ENCODE peak calls at places on chromosome 16, in nine cellular contexts. P is progenitor cell of endocrine pancreas; W is osteocyte; Q is tibial artery; R is activated CD8-positive, alpha-beta T cell treated with anti-CD3 and anti-CD28 coated beads for 36 hours; O is HFF-Myc; K is BJ; B is thoracic aorta; I is fibroblast of lung. E is an unnamed sample.

GRCh38 chr16:11636172-11636721 is 32.0 kb upstream of the SNN start:
- DNase-seq in O (no peak), P (peak), W (no peak), K (no peak), R (no peak), Q (no peak), B (no peak), I (no peak), E (no peak)

GRCh38 chr16:78487471-78487870 is 388.0 kb downstream of the WWOX start:
- DNase-seq in P (no peak), B (no peak), Q (no peak), O (no peak), K (no peak), I (no peak), W (no peak), R (no peak), E (no peak)

GRCh38 chr16:47507701-47508100 is 46.6 kb downstream of the PHKB start:
- DNase-seq in R (no peak), O (no peak), K (no peak), B (no peak), P (no peak), I (peak), W (no peak), Q (no peak), E (no peak)

GRCh38 chr16:85557976-85558589 is 55.0 kb upstream of the GSE1 start:
- DNase-seq in W (no peak), B (no peak), I (no peak), P (no peak), K (no peak), Q (no peak), R (no peak), O (no peak), E (no peak)

GRCh38 chr16:23365602-23366240 is 63.6 kb downstream of the SCNN1B start:
- DNase-seq in R (peak), I (no peak), W (no peak), Q (no peak), B (no peak), P (no peak), K (no peak), O (no peak), E (peak)

GRCh38 chr16:87328846-87329245 is 11.7 kb upstream of the C16orf95 start:
- DNase-seq in I (no peak), Q (no peak), K (no peak), W (no peak), R (no peak), O (no peak), B (no peak), P (no peak), E (peak)

GRCh38 chr16:75080205-75081029 is 36.2 kb downstream of the LDHD start:
- DNase-seq in I (peak), K (no peak), O (no peak), P (no peak), B (no peak), W (no peak), Q (no peak), R (no peak), E (no peak)

GRCh38 chr16:12354296-12354818 is 377.8 kb downstream of the SNX29 start:
- DNase-seq in I (no peak), B (no peak), Q (no peak), O (no peak), K (no peak), P (no peak), W (no peak), R (no peak), E (no peak)

GRCh38 chr16:77912617-77913016 is 109.7 kb upstream of the CLEC3A start:
- DNase-seq in O (no peak), I (no peak), B (no peak), Q (no peak), K (no peak), P (no peak), R (no peak), W (no peak), E (no peak)

GRCh38 chr16:85557083-85557975 is 55.8 kb upstream of the GSE1 start:
- DNase-seq in W (no peak), I (no peak), Q (no peak), K (no peak), O (no peak), P (no peak), B (no peak), R (peak), E (no peak)

GRCh38 chr16:17343028-17343427 is 127.7 kb downstream of the XYLT1 start:
- DNase-seq in B (no peak), R (peak), P (no peak), W (no peak), I (no peak), O (no peak), Q (no peak), K (no peak), E (no peak)

GRCh38 chr16:66588981-66589713 is 9.9 kb downstream of the CMTM2 start:
- DNase-seq in B (no peak), Q (peak), K (no peak), R (peak), O (no peak), P (no peak), I (peak), W (no peak), E (no peak)

GRCh38 chr16:87849419-87850008 is 19.8 kb downstream of the SLC7A5 start:
- DNase-seq in K (no peak), W (no peak), Q (no peak), I (no peak), R (no peak), P (no peak), O (no peak), B (no peak), E (no peak)

GRCh38 chr16:84369938-84370627 is 1.7 kb downstream of the ATP2C2 start:
- DNase-seq in W (no peak), K (no peak), O (no peak), R (no peak), B (no peak), P (no peak), Q (no peak), I (no peak), E (no peak)

GRCh38 chr16:30009085-30009862 is 1.6 kb downstream of the DOC2A start:
- DNase-seq in B (no peak), R (no peak), W (no peak), P (no peak), K (no peak), I (no peak), O (no peak), Q (no peak), E (no peak)

GRCh38 chr16:49490321-49490705 is 116.7 kb downstream of the C16orf78 start:
- DNase-seq in W (no peak), Q (peak), B (no peak), I (no peak), R (no peak), O (no peak), K (no peak), P (no peak), E (peak)

GRCh38 chr16:77143364-77143763 is 47.6 kb upstream of the MON1B start:
- DNase-seq in I (no peak), B (no peak), K (no peak), Q (no peak), P (no peak), R (no peak), O (no peak), W (no peak), E (no peak)

GRCh38 chr16:65600629-65601028 is 478.8 kb upstream of the CDH11 start:
- DNase-seq in P (no peak), W (no peak), Q (no peak), K (no peak), B (no peak), I (no peak), O (peak), R (no peak), E (no peak)

GRCh38 chr16:57893559-57894389 is 77.2 kb downstream of the CNGB1 start:
- DNase-seq in R (no peak), I (peak), K (peak), O (no peak), Q (no peak), W (no peak), P (no peak), B (no peak), E (no peak)

GRCh38 chr16:1723450-1724147 is 17.6 kb downstream of the MAPK8IP3 start:
- DNase-seq in P (no peak), K (no peak), O (no peak), Q (no peak), I (peak), W (no peak), B (no peak), R (peak), E (no peak)

GRCh38 chr16:67165121-67166034 is 833 bp downstream of the HSF4 start:
- DNase-seq in W (no peak), B (no peak), O (no peak), I (no peak), K (no peak), P (no peak), Q (no peak), R (peak), E (no peak)

GRCh38 chr16:67444259-67445125 is 13.6 kb downstream of the HSD11B2 start:
- DNase-seq in B (no peak), K (no peak), I (no peak), R (no peak), P (no peak), O (no peak), Q (no peak), W (no peak), E (no peak)

GRCh38 chr16:89104930-89105571 is 11.4 kb downstream of the ACSF3 start:
- DNase-seq in R (peak), Q (no peak), O (no peak), P (no peak), I (no peak), K (no peak), W (no peak), B (no peak), E (peak)

GRCh38 chr16:77574867-77575619 is 140.2 kb upstream of the ADAMTS18 start:
- DNase-seq in Q (no peak), O (no peak), P (no peak), B (no peak), K (no peak), R (no peak), W (no peak), I (no peak), E (no peak)

GRCh38 chr16:69309316-69309715 is 1.8 kb upstream of the VPS4A start:
- DNase-seq in K (no peak), O (no peak), I (no peak), W (no peak), Q (no peak), P (no peak), B (no peak), R (no peak), E (peak)

GRCh38 chr16:56643080-56643778 is 4.8 kb downstream of the MT1A start:
- DNase-seq in Q (peak), P (no peak), W (no peak), B (peak), I (peak), K (no peak), O (no peak), R (peak), E (peak)

GRCh38 chr16:74898667-74899066 is 86.3 kb downstream of the WDR59 start:
- DNase-seq in W (no peak), Q (no peak), K (no peak), P (no peak), R (no peak), B (no peak), O (no peak), I (no peak), E (no peak)

GRCh38 chr16:79651363-79651762 is 50.8 kb upstream of the MAF start:
- DNase-seq in I (peak), K (no peak), O (no peak), P (no peak), W (no peak), R (no peak), Q (peak), B (peak), E (no peak)

GRCh38 chr16:14491831-14492529 is 138.1 kb downstream of the PARN start:
- DNase-seq in Q (no peak), O (no peak), I (no peak), R (no peak), W (no peak), K (no peak), P (no peak), B (no peak), E (no peak)

GRCh38 chr16:80208750-80209149 is 332.0 kb upstream of the DYNLRB2 start:
- DNase-seq in Q (no peak), B (no peak), P (no peak), R (no peak), I (no peak), W (no peak), K (no peak), O (no peak), E (no peak)

GRCh38 chr16:27239906-27240655 is 28.5 kb downstream of the NSMCE1 start:
- DNase-seq in O (no peak), Q (no peak), B (no peak), R (no peak), P (no peak), I (no peak), K (no peak), W (no peak), E (no peak)

GRCh38 chr16:88405325-88406060 is 22.7 kb downstream of the ZNF469 start:
- DNase-seq in I (peak), R (no peak), O (peak), B (no peak), W (no peak), K (no peak), P (no peak), Q (peak), E (no peak)

GRCh38 chr16:80418772-80419355 is 121.9 kb upstream of the DYNLRB2 start:
- DNase-seq in B (no peak), Q (no peak), P (no peak), W (no peak), I (no peak), R (no peak), K (no peak), O (no peak), E (no peak)

GRCh38 chr16:3207086-3207953 is 19.3 kb downstream of the OR1F1 start:
- DNase-seq in R (no peak), W (no peak), P (no peak), I (no peak), O (no peak), Q (no peak), K (no peak), B (no peak), E (no peak)

GRCh38 chr16:77076839-77077238 is 114.2 kb upstream of the MON1B start:
- DNase-seq in R (no peak), B (no peak), I (no peak), O (no peak), P (no peak), K (no peak), W (no peak), Q (no peak), E (no peak)

GRCh38 chr16:69909043-69909442 is 42.1 kb upstream of the CLEC18A start:
- DNase-seq in B (no peak), W (no peak), R (no peak), I (no peak), K (no peak), Q (no peak), O (no peak), P (no peak), E (no peak)

GRCh38 chr16:10114411-10114810 is 67.8 kb downstream of the GRIN2A start:
- DNase-seq in Q (peak), O (no peak), I (no peak), B (no peak), W (no peak), P (no peak), R (no peak), K (no peak), E (no peak)

GRCh38 chr16:31009894-31010293 is 544 bp downstream of the STX1B start:
- DNase-seq in P (no peak), R (no peak), Q (no peak), O (no peak), B (no peak), W (no peak), I (no peak), K (no peak), E (no peak)
- TF ChIP-seq CTCF in P (no peak), R (no peak), Q (no peak), O (peak), B (no peak), W (no peak), I (no peak), K (peak), E (no peak)

GRCh38 chr16:4232541-4233386 is 9.1 kb downstream of the SRL start:
- DNase-seq in Q (no peak), P (no peak), B (no peak), W (no peak), I (no peak), O (no peak), K (no peak), R (no peak), E (no peak)

GRCh38 chr16:4233431-4233830 is 8.4 kb downstream of the SRL start:
- DNase-seq in O (no peak), B (no peak), R (no peak), W (no peak), P (no peak), Q (no peak), K (no peak), I (no peak), E (no peak)

GRCh38 chr16:4227040-4227332 is 14.9 kb downstream of the SRL start:
- DNase-seq in I (no peak), P (no peak), Q (no peak), R (no peak), W (no peak), O (no peak), K (no peak), B (no peak), E (no peak)

GRCh38 chr16:4231886-4232285 is 10.0 kb downstream of the SRL start:
- DNase-seq in I (no peak), W (no peak), B (no peak), Q (no peak), K (no peak), P (no peak), R (no peak), O (no peak), E (no peak)

DNA sequence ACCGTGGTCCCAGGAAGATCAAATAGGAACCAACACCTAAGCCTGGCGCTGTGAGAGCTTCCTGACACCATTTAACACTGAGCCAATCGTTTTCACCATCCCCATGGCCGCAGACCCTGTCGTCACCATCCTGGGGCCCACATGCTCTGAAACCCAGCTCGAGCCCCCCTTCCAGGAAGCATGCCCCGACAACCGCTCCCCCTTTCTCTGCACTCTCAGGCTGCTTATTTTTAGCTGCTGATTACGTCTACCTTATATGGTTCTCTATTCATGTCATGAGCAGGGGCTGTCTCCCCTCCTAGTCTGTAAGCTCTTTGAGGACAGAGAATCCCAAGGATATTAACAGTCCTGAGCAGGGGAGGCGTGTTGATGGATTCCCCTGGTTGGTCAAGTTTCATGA is 10.5 kb downstream of the SRL start:
- DNase-seq in K (no peak), P (no peak), R (no peak), W (no peak), O (no peak), I (no peak), B (no peak), Q (no peak), E (no peak)
- TF ChIP-seq CTCF in K (no peak), P (no peak), R (no peak), W (no peak), O (no peak), I (no peak), B (no peak), Q (no peak), E (no peak)

GRCh38 chr16:53486230-53486629 is 16.8 kb downstream of the AKTIP start:
- DNase-seq in Q (no peak), I (no peak), B (no peak), K (no peak), O (no peak), W (no peak), R (no peak), P (no peak), E (no peak)

GRCh38 chr16:53489754-53490153 is 13.3 kb downstream of the AKTIP start:
- DNase-seq in Q (no peak), P (no peak), W (no peak), R (no peak), B (no peak), I (no peak), O (no peak), K (no peak), E (no peak)

GRCh38 chr16:53482123-53482522 is 20.9 kb downstream of the AKTIP start:
- DNase-seq in B (no peak), Q (no peak), I (no peak), R (no peak), P (no peak), W (no peak), K (no peak), O (no peak), E (no peak)

GRCh38 chr16:53480394-53480793 is 22.6 kb downstream of the AKTIP start:
- DNase-seq in W (no peak), I (no peak), P (no peak), O (no peak), R (no peak), Q (no peak), K (no peak), B (no peak), E (no peak)

GRCh38 chr16:53484542-53484941 is 18.5 kb downstream of the AKTIP start:
- DNase-seq in W (no peak), Q (no peak), I (no peak), P (no peak), R (no peak), O (no peak), B (no peak), K (no peak), E (no peak)
- TF ChIP-seq CTCF in W (no peak), Q (no peak), I (no peak), P (no peak), R (no peak), O (no peak), B (no peak), K (no peak), E (no peak)

GRCh38 chr16:51638338-51639135 is 487.5 kb upstream of the SALL1 start:
- DNase-seq in O (no peak), B (no peak), Q (no peak), I (no peak), P (no peak), K (no peak), R (no peak), W (no peak), E (no peak)

GRCh38 chr16:51640196-51640595 is 489.1 kb upstream of the SALL1 start:
- DNase-seq in Q (no peak), P (no peak), R (no peak), O (no peak), I (no peak), B (no peak), W (no peak), K (no peak), E (no peak)

GRCh38 chr16:51641191-51641765 is 490.2 kb upstream of the SALL1 start:
- DNase-seq in W (no peak), Q (no peak), R (no peak), P (no peak), O (no peak), I (no peak), B (no peak), K (no peak), E (no peak)

GRCh38 chr16:51637744-51638100 is 486.7 kb upstream of the SALL1 start:
- DNase-seq in P (no peak), I (no peak), O (no peak), B (no peak), R (no peak), Q (no peak), W (no peak), K (no peak), E (no peak)

GRCh38 chr16:51636913-51637743 is 486.1 kb upstream of the SALL1 start:
- DNase-seq in W (no peak), Q (no peak), K (no peak), P (no peak), O (no peak), B (no peak), R (no peak), I (no peak), E (no peak)
- TF ChIP-seq CTCF in W (no peak), Q (no peak), K (no peak), P (no peak), O (no peak), B (no peak), R (no peak), I (no peak), E (no peak)

GRCh38 chr16:13438064-13438463 is 481.9 kb upstream of the ERCC4 start:
- DNase-seq in Q (no peak), B (no peak), I (no peak), P (no peak), R (no peak), O (no peak), W (no peak), K (no peak), E (no peak)

GRCh38 chr16:13435415-13435814 is 484.5 kb upstream of the ERCC4 start:
- DNase-seq in I (no peak), B (no peak), W (no peak), K (no peak), Q (no peak), R (no peak), P (no peak), O (no peak), E (no peak)

GRCh38 chr16:13439766-13440165 is 480.2 kb upstream of the ERCC4 start:
- DNase-seq in W (no peak), B (no peak), Q (no peak), P (no peak), K (no peak), O (no peak), R (no peak), I (no peak), E (no peak)

GRCh38 chr16:13436641-13437423 is 483.1 kb upstream of the ERCC4 start:
- DNase-seq in Q (no peak), R (peak), W (no peak), B (no peak), K (no peak), O (no peak), P (no peak), I (no peak), E (no peak)

DNA sequence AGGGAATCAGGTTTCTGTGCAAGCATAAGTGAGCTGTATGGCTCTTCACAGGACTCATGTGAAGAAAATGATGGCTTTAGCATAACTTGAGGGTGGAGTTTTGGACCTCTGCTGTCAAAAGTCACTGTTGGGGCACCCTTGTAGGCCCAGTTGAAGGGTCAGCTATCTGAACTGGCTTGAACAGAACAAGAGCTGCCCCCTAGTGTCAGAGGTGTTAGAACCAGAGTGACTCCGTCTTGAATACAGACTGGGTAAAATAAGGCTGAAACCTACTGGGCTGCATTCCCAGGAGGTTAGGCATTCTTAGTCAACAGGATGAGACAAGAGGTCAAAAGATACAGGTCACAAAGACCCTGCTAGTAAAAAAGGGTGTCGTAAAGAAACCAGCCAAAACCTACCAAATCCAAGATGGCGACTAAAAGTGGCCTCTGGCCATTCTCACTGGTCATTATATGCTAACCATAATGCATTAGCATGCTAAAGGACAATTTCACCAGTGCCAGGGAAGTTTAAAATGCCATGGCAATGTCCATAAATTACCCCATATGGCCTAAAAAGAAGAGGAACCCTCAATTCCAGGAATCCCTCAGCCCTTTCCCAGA is 484.0 kb upstream of the ERCC4 start:
- DNase-seq in K (no peak), I (no peak), B (no peak), P (no peak), O (no peak), W (no peak), Q (no peak), R (no peak), E (no peak)
- TF ChIP-seq CTCF in K (no peak), I (no peak), B (no peak), P (peak), O (no peak), W (no peak), Q (no peak), R (no peak), E (no peak)

E was measured in chondrocyte.